ENCODE peak calls at places on chromosomes 1 and 21, in six cellular contexts. V, C, X, Q, I and Y are unnamed samples.
A peak's percentile ranks its signal among the peaks of the same experiment; 100 is the strongest.

GRCh38 chr1:239951518-239952130 is 140.1 kb upstream of the FMN2 start:
- DNase-seq in V (peak; percentile 77), C (no peak), X (no peak), Q (no peak), I (peak; percentile 31), Y (peak; percentile 45)

GRCh38 chr1:6465461-6466005 is 440 bp downstream of the TNFRSF25 start:
- DNase-seq in V (no peak), C (no peak), X (peak; percentile 45), Q (no peak), I (no peak), Y (no peak)

GRCh38 chr1:163410073-163410522 is 88.3 kb downstream of the NUF2 start:
- DNase-seq in V (peak; percentile 64), C (no peak), X (no peak), Q (no peak), I (peak; percentile 24), Y (peak; percentile 91)

GRCh38 chr1:15283500-15283899 is 36.5 kb downstream of the FHAD1 start:
- DNase-seq in V (no peak), C (no peak), X (no peak), Q (no peak), I (no peak), Y (no peak)

GRCh38 chr21:17527240-17527639 is 14.4 kb downstream of the CXADR start:
- DNase-seq in V (peak; percentile 64), C (no peak), X (no peak), Q (no peak), I (no peak), Y (no peak)

GRCh38 chr1:10292188-10292587 is 81.8 kb downstream of the KIF1B start:
- DNase-seq in V (no peak), C (no peak), X (no peak), Q (no peak), I (no peak), Y (no peak)

GRCh38 chr1:232388363-232388762 is 241.6 kb downstream of the SIPA1L2 start:
- DNase-seq in V (no peak), C (no peak), X (no peak), Q (no peak), I (no peak), Y (no peak)

GRCh38 chr1:226661965-226662364 is 77.1 kb downstream of the ITPKB start:
- DNase-seq in V (no peak), C (no peak), X (no peak), Q (no peak), I (no peak), Y (peak; percentile 33)

GRCh38 chr1:74681449-74681848 is 7.9 kb upstream of the ERICH3 start:
- DNase-seq in V (no peak), C (no peak), X (no peak), Q (no peak), I (no peak), Y (no peak)

GRCh38 chr21:21114456-21114855 is 116.2 kb downstream of the NCAM2 start:
- DNase-seq in V (no peak), C (no peak), X (no peak), Q (no peak), I (no peak), Y (peak; percentile 29)

GRCh38 chr1:24283326-24284155 is 35.6 kb upstream of the GRHL3 start:
- DNase-seq in V (peak; percentile 91), C (no peak), X (no peak), Q (no peak), I (peak; percentile 68), Y (no peak)

GRCh38 chr1:157369808-157370521 is 182.3 kb downstream of the FCRL5 start:
- DNase-seq in V (peak; percentile 65), C (peak; percentile 41), X (no peak), Q (no peak), I (peak; percentile 22), Y (peak; percentile 75)

GRCh38 chr1:14304381-14304865 is 294.1 kb upstream of the KAZN start:
- DNase-seq in V (no peak), C (no peak), X (no peak), Q (no peak), I (peak; percentile 67), Y (no peak)

GRCh38 chr1:192575499-192576189 is at the start of gene RGS1:
- DNase-seq in V (no peak), C (peak; percentile 11), X (peak; percentile 19), Q (no peak), I (no peak), Y (no peak)

GRCh38 chr1:226674892-226675719 is 64.0 kb downstream of the ITPKB start:
- DNase-seq in V (peak; percentile 60), C (peak; percentile 85), X (peak; percentile 68), Q (peak; percentile 26), I (no peak), Y (no peak)

GRCh38 chr1:13950637-13951036 is 250.6 kb downstream of the PRDM2 start:
- DNase-seq in V (no peak), C (no peak), X (no peak), Q (no peak), I (no peak), Y (no peak)

GRCh38 chr1:8814870-8815269 is 2.6 kb downstream of the RERE start:
- DNase-seq in V (peak; percentile 48), C (peak; percentile 18), X (no peak), Q (no peak), I (peak; percentile 62), Y (peak; percentile 29)

GRCh38 chr1:23673086-23673813 is 18.4 kb upstream of the RPL11 start:
- DNase-seq in V (peak; percentile 57), C (no peak), X (no peak), Q (no peak), I (peak; percentile 59), Y (peak; percentile 70)

GRCh38 chr1:87392241-87393192 is 63.8 kb downstream of the LMO4 start:
- DNase-seq in V (peak; percentile 47), C (no peak), X (no peak), Q (no peak), I (peak; percentile 11), Y (peak; percentile 42)

GRCh38 chr1:119040906-119041305 is 52.8 kb upstream of the TBX15 start:
- DNase-seq in V (no peak), C (no peak), X (no peak), Q (no peak), I (no peak), Y (no peak)

GRCh38 chr21:45546636-45547203 is 4.5 kb upstream of the SLC19A1 start:
- DNase-seq in V (no peak), C (no peak), X (no peak), Q (no peak), I (no peak), Y (no peak)

GRCh38 chr1:242826706-242827336 is 302.3 kb upstream of the PLD5 start:
- DNase-seq in V (no peak), C (no peak), X (no peak), Q (no peak), I (no peak), Y (no peak)

GRCh38 chr1:36224537-36225297 is 474 bp downstream of the THRAP3 start:
- DNase-seq in V (peak; percentile 88), C (no peak), X (no peak), Q (no peak), I (no peak), Y (peak; percentile 89)

GRCh38 chr1:3248416-3249141 is 179.6 kb downstream of the PRDM16 start:
- DNase-seq in V (no peak), C (no peak), X (no peak), Q (no peak), I (no peak), Y (no peak)

GRCh38 chr1:161398900-161399256 is 31.2 kb upstream of the CFAP126 start:
- DNase-seq in V (no peak), C (peak; percentile 19), X (no peak), Q (no peak), I (no peak), Y (no peak)

GRCh38 chr21:34707876-34708325 is 39.1 kb downstream of the CLIC6 start:
- DNase-seq in V (no peak), C (no peak), X (no peak), Q (no peak), I (no peak), Y (no peak)

GRCh38 chr1:23343246-23344110 is 606 bp downstream of the HNRNPR start:
- DNase-seq in V (peak; percentile 67), C (no peak), X (peak; percentile 55), Q (no peak), I (peak; percentile 41), Y (peak; percentile 71)

GRCh38 chr1:155166373-155167165 is 6.5 kb downstream of the KRTCAP2 start:
- DNase-seq in V (peak; percentile 90), C (peak; percentile 27), X (no peak), Q (no peak), I (no peak), Y (peak; percentile 31)

GRCh38 chr1:153670859-153671622 is at the start of gene ILF2:
- DNase-seq in V (peak; percentile 100), C (peak; percentile 90), X (peak; percentile 95), Q (peak; percentile 87), I (peak; percentile 99), Y (peak; percentile 99)

GRCh38 chr1:200862713-200863415 is 9.9 kb upstream of the GPR25 start:
- DNase-seq in V (no peak), C (no peak), X (no peak), Q (no peak), I (no peak), Y (no peak)

GRCh38 chr1:182418929-182419328 is 18.5 kb upstream of the TEDDM1 start:
- DNase-seq in V (no peak), C (no peak), X (no peak), Q (no peak), I (no peak), Y (no peak)

GRCh38 chr1:115927971-115928370 is 48.3 kb upstream of the SLC22A15 start:
- DNase-seq in V (no peak), C (no peak), X (no peak), Q (no peak), I (no peak), Y (no peak)

GRCh38 chr1:214525535-214526019 is 25.8 kb downstream of the PTPN14 start:
- DNase-seq in V (no peak), C (no peak), X (no peak), Q (no peak), I (peak; percentile 91), Y (no peak)

GRCh38 chr1:206738370-206739366 is 31.9 kb upstream of the IL19 start:
- DNase-seq in V (peak; percentile 15), C (no peak), X (no peak), Q (no peak), I (no peak), Y (no peak)

GRCh38 chr21:32768530-32768929 is 3.0 kb downstream of the PAXBP1 start:
- DNase-seq in V (no peak), C (no peak), X (no peak), Q (no peak), I (no peak), Y (no peak)